ENCODE peak calls at places on chromosomes 6 and 20, in five cellular contexts. One of them, this sample, is unnamed.

GRCh38 chr6:153070756-153071155 is 60.3 kb downstream of the RGS17 start:
- DNase-seq in sigmoid colon: no peak
- DNase-seq in fibroblast of mammary gland: no peak
- DNase-seq in colonic mucosa: no peak
- DNase-seq in cardiac muscle cell: no peak
- DNase-seq in this sample: no peak

GRCh38 chr20:48609491-48609978 is 218.3 kb downstream of the PREX1 start:
- DNase-seq in sigmoid colon: no peak
- DNase-seq in fibroblast of mammary gland: no peak
- DNase-seq in colonic mucosa: no peak
- DNase-seq in cardiac muscle cell: no peak
- DNase-seq in this sample: no peak

GRCh38 chr6:132814716-132815570 is 574 bp downstream of the RPS12 start:
- DNase-seq in sigmoid colon: no peak
- DNase-seq in fibroblast of mammary gland: no peak
- DNase-seq in colonic mucosa: no peak
- DNase-seq in cardiac muscle cell: no peak
- DNase-seq in this sample: no peak

GRCh38 chr6:169961772-169962561 is 210.5 kb downstream of the ERMARD start:
- DNase-seq in sigmoid colon: peak; percentile 75
- DNase-seq in fibroblast of mammary gland: no peak
- DNase-seq in colonic mucosa: peak; percentile 17
- DNase-seq in cardiac muscle cell: peak; percentile 26
- DNase-seq in this sample: no peak

GRCh38 chr20:49888341-49889244 is 26.7 kb downstream of the SPATA2 start:
- DNase-seq in sigmoid colon: peak; percentile 62
- DNase-seq in fibroblast of mammary gland: peak; percentile 54
- DNase-seq in colonic mucosa: peak; percentile 59
- DNase-seq in cardiac muscle cell: peak; percentile 64
- DNase-seq in this sample: peak; percentile 47

GRCh38 chr6:473759-474453 is 82.4 kb downstream of the IRF4 start:
- DNase-seq in sigmoid colon: no peak
- DNase-seq in fibroblast of mammary gland: no peak
- DNase-seq in colonic mucosa: no peak
- DNase-seq in cardiac muscle cell: no peak
- DNase-seq in this sample: no peak

GRCh38 chr20:62685781-62686555 is 22.7 kb upstream of the NTSR1 start:
- DNase-seq in sigmoid colon: no peak
- DNase-seq in fibroblast of mammary gland: no peak
- DNase-seq in colonic mucosa: peak; percentile 49
- DNase-seq in cardiac muscle cell: no peak
- DNase-seq in this sample: no peak

GRCh38 chr20:62496525-62497218 is 20.9 kb upstream of the GATA5 start:
- DNase-seq in sigmoid colon: no peak
- DNase-seq in fibroblast of mammary gland: no peak
- DNase-seq in colonic mucosa: no peak
- DNase-seq in cardiac muscle cell: no peak
- DNase-seq in this sample: no peak

GRCh38 chr6:21587925-21588811 is 5.4 kb upstream of the SOX4 start:
- DNase-seq in sigmoid colon: peak; percentile 75
- DNase-seq in fibroblast of mammary gland: peak; percentile 52
- DNase-seq in colonic mucosa: peak; percentile 72
- DNase-seq in cardiac muscle cell: peak; percentile 68
- DNase-seq in this sample: peak; percentile 49

GRCh38 chr6:108608453-108609275 is 47.9 kb downstream of the FOXO3 start:
- DNase-seq in sigmoid colon: no peak
- DNase-seq in fibroblast of mammary gland: peak; percentile 53
- DNase-seq in colonic mucosa: no peak
- DNase-seq in cardiac muscle cell: no peak
- DNase-seq in this sample: peak; percentile 47

GRCh38 chr6:139519571-139520031 is 145.2 kb upstream of the CITED2 start:
- DNase-seq in sigmoid colon: no peak
- DNase-seq in fibroblast of mammary gland: peak; percentile 77
- DNase-seq in colonic mucosa: no peak
- DNase-seq in cardiac muscle cell: peak; percentile 85
- DNase-seq in this sample: peak; percentile 92

GRCh38 chr20:32333181-32333987 is 24.7 kb upstream of the ASXL1 start:
- DNase-seq in sigmoid colon: no peak
- DNase-seq in fibroblast of mammary gland: no peak
- DNase-seq in colonic mucosa: no peak
- DNase-seq in cardiac muscle cell: peak; percentile 19
- DNase-seq in this sample: no peak

GRCh38 chr6:17883665-17884500 is 103.6 kb downstream of the KIF13A start:
- DNase-seq in sigmoid colon: no peak
- DNase-seq in fibroblast of mammary gland: no peak
- DNase-seq in colonic mucosa: no peak
- DNase-seq in cardiac muscle cell: no peak
- DNase-seq in this sample: no peak

GRCh38 chr20:25659999-25660398 is 36.2 kb upstream of the NANP start:
- DNase-seq in sigmoid colon: no peak
- DNase-seq in fibroblast of mammary gland: no peak
- DNase-seq in colonic mucosa: no peak
- DNase-seq in cardiac muscle cell: no peak
- DNase-seq in this sample: no peak

GRCh38 chr20:47521059-47521808 is 19.5 kb downstream of the NCOA3 start:
- DNase-seq in sigmoid colon: no peak
- DNase-seq in fibroblast of mammary gland: no peak
- DNase-seq in colonic mucosa: no peak
- DNase-seq in cardiac muscle cell: no peak
- DNase-seq in this sample: no peak

GRCh38 chr6:112241820-112242443 is 12.4 kb downstream of the LAMA4 start:
- DNase-seq in sigmoid colon: no peak
- DNase-seq in fibroblast of mammary gland: peak; percentile 57
- DNase-seq in colonic mucosa: no peak
- DNase-seq in cardiac muscle cell: no peak
- DNase-seq in this sample: no peak

GRCh38 chr6:71965404-71965803 is 79.1 kb downstream of the RIMS1 start:
- DNase-seq in sigmoid colon: no peak
- DNase-seq in fibroblast of mammary gland: no peak
- DNase-seq in colonic mucosa: no peak
- DNase-seq in cardiac muscle cell: no peak
- DNase-seq in this sample: peak; percentile 25

GRCh38 chr6:142645663-142646062 is 299.3 kb downstream of the HIVEP2 start:
- DNase-seq in sigmoid colon: no peak
- DNase-seq in fibroblast of mammary gland: no peak
- DNase-seq in colonic mucosa: no peak
- DNase-seq in cardiac muscle cell: no peak
- DNase-seq in this sample: no peak

GRCh38 chr6:87151786-87152527 is 3.4 kb upstream of the ZNF292 start:
- DNase-seq in sigmoid colon: peak; percentile 85
- DNase-seq in fibroblast of mammary gland: peak; percentile 41
- DNase-seq in colonic mucosa: peak; percentile 66
- DNase-seq in cardiac muscle cell: peak; percentile 76
- DNase-seq in this sample: peak; percentile 53

GRCh38 chr20:8464368-8464767 is 332.3 kb downstream of the PLCB1 start:
- DNase-seq in sigmoid colon: no peak
- DNase-seq in fibroblast of mammary gland: peak; percentile 21
- DNase-seq in colonic mucosa: no peak
- DNase-seq in cardiac muscle cell: no peak
- DNase-seq in this sample: no peak

GRCh38 chr20:46621492-46621891 is 29.8 kb downstream of the SLC13A3 start:
- DNase-seq in sigmoid colon: no peak
- DNase-seq in fibroblast of mammary gland: peak; percentile 82
- DNase-seq in colonic mucosa: no peak
- DNase-seq in cardiac muscle cell: peak; percentile 85
- DNase-seq in this sample: peak; percentile 40

GRCh38 chr20:33460711-33461110 is 17.1 kb upstream of the SNTA1 start:
- DNase-seq in sigmoid colon: no peak
- DNase-seq in fibroblast of mammary gland: no peak
- DNase-seq in colonic mucosa: peak; percentile 60
- DNase-seq in cardiac muscle cell: no peak
- DNase-seq in this sample: no peak

GRCh38 chr20:56382696-56383095 is 9.3 kb downstream of the AURKA start:
- DNase-seq in sigmoid colon: no peak
- DNase-seq in fibroblast of mammary gland: no peak
- DNase-seq in colonic mucosa: no peak
- DNase-seq in cardiac muscle cell: no peak
- DNase-seq in this sample: no peak

GRCh38 chr6:56004421-56004820 is 129.0 kb upstream of the BMP5 start:
- DNase-seq in sigmoid colon: no peak
- DNase-seq in fibroblast of mammary gland: peak; percentile 75
- DNase-seq in colonic mucosa: no peak
- DNase-seq in cardiac muscle cell: peak; percentile 40
- DNase-seq in this sample: peak; percentile 51

GRCh38 chr6:122620428-122620827 is 10.2 kb downstream of the PKIB start:
- DNase-seq in sigmoid colon: no peak
- DNase-seq in fibroblast of mammary gland: no peak
- DNase-seq in colonic mucosa: no peak
- DNase-seq in cardiac muscle cell: no peak
- DNase-seq in this sample: no peak

GRCh38 chr20:59752101-59752586 is 147.8 kb downstream of the PHACTR3 start:
- DNase-seq in sigmoid colon: no peak
- DNase-seq in fibroblast of mammary gland: no peak
- DNase-seq in colonic mucosa: no peak
- DNase-seq in cardiac muscle cell: no peak
- DNase-seq in this sample: peak; percentile 11

GRCh38 chr20:19699132-19699971 is 58.7 kb upstream of the RIN2 start:
- DNase-seq in sigmoid colon: no peak
- DNase-seq in fibroblast of mammary gland: peak; percentile 71
- DNase-seq in colonic mucosa: no peak
- DNase-seq in cardiac muscle cell: peak; percentile 87
- DNase-seq in this sample: peak; percentile 77

GRCh38 chr6:56223995-56224394 is 23.4 kb downstream of the COL21A1 start:
- DNase-seq in sigmoid colon: no peak
- DNase-seq in fibroblast of mammary gland: peak; percentile 94
- DNase-seq in colonic mucosa: no peak
- DNase-seq in cardiac muscle cell: no peak
- DNase-seq in this sample: peak; percentile 67

GRCh38 chr6:136290406-136291010 is 862 bp upstream of the BCLAF1 start:
- DNase-seq in sigmoid colon: peak; percentile 91
- DNase-seq in fibroblast of mammary gland: peak; percentile 90
- DNase-seq in colonic mucosa: peak; percentile 72
- DNase-seq in cardiac muscle cell: peak; percentile 95
- DNase-seq in this sample: peak; percentile 96

GRCh38 chr6:43367245-43367984 is 2.0 kb downstream of the ZNF318 start:
- DNase-seq in sigmoid colon: no peak
- DNase-seq in fibroblast of mammary gland: no peak
- DNase-seq in colonic mucosa: no peak
- DNase-seq in cardiac muscle cell: no peak
- DNase-seq in this sample: no peak

GRCh38 chr6:27890351-27891299 is 21.6 kb downstream of the OR2B2 start:
- DNase-seq in sigmoid colon: no peak
- DNase-seq in fibroblast of mammary gland: peak; percentile 95
- DNase-seq in colonic mucosa: peak; percentile 87
- DNase-seq in cardiac muscle cell: peak; percentile 94
- DNase-seq in this sample: peak; percentile 93

GRCh38 chr6:150273457-150274309 is 95.1 kb upstream of the IYD start:
- DNase-seq in sigmoid colon: no peak
- DNase-seq in fibroblast of mammary gland: no peak
- DNase-seq in colonic mucosa: no peak
- DNase-seq in cardiac muscle cell: no peak
- DNase-seq in this sample: no peak

GRCh38 chr6:46490425-46491200 is 636 bp downstream of the RCAN2 start:
- DNase-seq in sigmoid colon: peak; percentile 68
- DNase-seq in fibroblast of mammary gland: no peak
- DNase-seq in colonic mucosa: peak; percentile 26
- DNase-seq in cardiac muscle cell: peak; percentile 7
- DNase-seq in this sample: no peak

GRCh38 chr6:52696418-52696817 is 25.5 kb downstream of the TMEM14A start:
- DNase-seq in sigmoid colon: no peak
- DNase-seq in fibroblast of mammary gland: no peak
- DNase-seq in colonic mucosa: no peak
- DNase-seq in cardiac muscle cell: no peak
- DNase-seq in this sample: no peak

GRCh38 chr20:51424270-51425041 is 118.1 kb downstream of the NFATC2 start:
- DNase-seq in sigmoid colon: no peak
- DNase-seq in fibroblast of mammary gland: no peak
- DNase-seq in colonic mucosa: no peak
- DNase-seq in cardiac muscle cell: no peak
- DNase-seq in this sample: no peak
- H3K4me3 ChIP-seq in sigmoid colon: no peak overlapping the region
- H3K4me3 ChIP-seq in fibroblast of mammary gland: no peak overlapping the region
- H3K4me3 ChIP-seq in colonic mucosa: no peak overlapping the region
- H3K4me3 ChIP-seq in cardiac muscle cell: no peak overlapping the region
- H3K4me3 ChIP-seq in this sample: no peak overlapping the region

DNA sequence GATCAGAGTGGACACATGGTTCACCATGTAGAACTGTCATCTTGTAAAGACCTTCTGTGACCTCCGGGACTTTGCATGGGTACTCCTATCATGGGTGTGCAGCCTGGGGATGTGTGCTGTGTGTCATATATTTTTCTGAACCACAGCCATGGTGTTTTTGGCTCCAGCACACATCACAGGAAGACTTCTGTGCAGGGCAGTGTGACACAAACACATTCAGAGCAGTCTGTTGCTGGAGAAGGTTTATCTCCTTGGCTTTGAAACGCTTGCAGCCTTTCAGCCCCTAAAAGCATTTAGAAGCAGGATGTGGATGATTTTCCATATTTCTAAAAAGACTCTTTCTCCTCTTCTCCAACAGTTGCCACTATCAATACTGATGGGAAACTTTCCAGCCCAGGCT is 221.6 kb upstream of the FOXA2 start:
- DNase-seq in sigmoid colon: no peak
- DNase-seq in fibroblast of mammary gland: no peak
- DNase-seq in colonic mucosa: no peak
- DNase-seq in cardiac muscle cell: no peak
- DNase-seq in this sample: no peak
- TF ChIP-seq CTCF in sigmoid colon: no peak
- TF ChIP-seq CTCF in fibroblast of mammary gland: no peak
- TF ChIP-seq CTCF in colonic mucosa: no peak
- TF ChIP-seq CTCF in cardiac muscle cell: no peak
- TF ChIP-seq CTCF in this sample: no peak

DNA sequence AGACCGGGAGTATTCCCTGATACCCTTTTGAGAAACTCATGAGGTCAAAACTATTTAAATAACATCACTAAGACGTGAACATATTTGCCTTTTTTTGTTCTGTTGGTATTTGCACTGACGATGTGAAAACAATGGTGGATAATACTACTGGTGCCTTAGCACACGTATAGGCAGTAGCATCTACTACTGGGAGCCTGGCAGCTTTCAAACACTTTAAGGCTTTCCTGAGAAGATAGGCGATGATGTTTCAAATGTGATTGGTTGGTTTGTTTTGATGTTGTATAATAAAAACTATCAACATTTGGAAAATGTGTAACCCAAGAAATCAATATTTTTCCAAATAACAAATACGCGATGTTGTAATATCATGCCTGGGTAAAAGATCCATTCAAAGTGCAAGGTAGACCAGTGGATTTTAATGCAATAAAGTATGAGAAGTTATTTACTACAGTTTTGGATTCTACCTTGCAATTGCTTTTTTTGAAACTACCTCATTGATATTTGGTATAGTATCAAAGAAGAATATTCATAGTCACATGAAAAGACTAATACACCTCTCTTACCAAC is 166.2 kb downstream of the FRK start:
- DNase-seq in sigmoid colon: no peak
- DNase-seq in fibroblast of mammary gland: no peak
- DNase-seq in colonic mucosa: no peak
- DNase-seq in cardiac muscle cell: no peak
- DNase-seq in this sample: no peak
- H3K4me3 ChIP-seq in sigmoid colon: no peak overlapping the region
- H3K4me3 ChIP-seq in fibroblast of mammary gland: no peak overlapping the region
- H3K4me3 ChIP-seq in colonic mucosa: no peak overlapping the region
- H3K4me3 ChIP-seq in cardiac muscle cell: no peak overlapping the region
- H3K4me3 ChIP-seq in this sample: no peak overlapping the region

DNA sequence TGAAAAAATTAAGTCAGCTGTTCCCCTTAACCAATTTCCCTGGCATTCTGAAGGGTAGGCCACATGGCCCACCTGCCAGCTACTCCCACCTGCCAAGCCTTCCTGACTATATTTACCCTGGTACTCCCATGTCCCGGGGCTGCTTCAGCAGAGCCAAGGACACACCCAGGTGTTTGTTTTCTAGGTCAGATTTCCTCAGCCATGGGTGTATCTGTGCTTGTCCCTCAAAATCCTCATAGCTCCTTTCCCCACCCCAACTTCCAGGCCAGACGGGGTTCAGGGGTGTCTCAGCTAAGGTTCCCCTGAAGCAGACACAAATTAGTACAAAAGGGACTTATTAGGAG is 139.4 kb upstream of the CDYL start:
- DNase-seq in sigmoid colon: no peak
- DNase-seq in fibroblast of mammary gland: no peak
- DNase-seq in colonic mucosa: no peak
- DNase-seq in cardiac muscle cell: no peak
- DNase-seq in this sample: no peak
- TF ChIP-seq CTCF in sigmoid colon: no peak
- TF ChIP-seq CTCF in fibroblast of mammary gland: no peak
- TF ChIP-seq CTCF in colonic mucosa: no peak
- TF ChIP-seq CTCF in cardiac muscle cell: no peak
- TF ChIP-seq CTCF in this sample: no peak

This sample was measured in AG10803.